ENCODE peak calls at places on chromosomes 5 and 9, in ten cellular contexts. One of them, this sample, is unnamed.

GRCh38 chr5:62354028-62354874 is 48.2 kb downstream of the KIF2A start:
- DNase-seq in GM03348: peak; percentile 57
- DNase-seq in LoVo: peak; percentile 42
- DNase-seq in astrocyte: peak; percentile 38
- DNase-seq in cerebellar cortex: peak; percentile 56
- DNase-seq in foreskin fibroblast: peak; percentile 58
- DNase-seq in NCI-H1436: peak; percentile 34
- DNase-seq in RKO: peak; percentile 76
- DNase-seq in cardiac fibroblast: peak; percentile 73
- DNase-seq in SJCRH30: no peak
- DNase-seq in this sample: no peak

GRCh38 chr5:56681346-56681745 is 134.0 kb upstream of the MAP3K1 start:
- DNase-seq in GM03348: no peak
- DNase-seq in LoVo: no peak
- DNase-seq in astrocyte: peak; percentile 42
- DNase-seq in cerebellar cortex: no peak
- DNase-seq in foreskin fibroblast: peak; percentile 55
- DNase-seq in NCI-H1436: no peak
- DNase-seq in RKO: no peak
- DNase-seq in cardiac fibroblast: peak; percentile 31
- DNase-seq in SJCRH30: no peak
- DNase-seq in this sample: no peak

GRCh38 chr5:143606043-143606752 is 202.7 kb upstream of the NR3C1 start:
- DNase-seq in GM03348: no peak
- DNase-seq in LoVo: no peak
- DNase-seq in astrocyte: peak; percentile 6
- DNase-seq in cerebellar cortex: no peak
- DNase-seq in foreskin fibroblast: no peak
- DNase-seq in NCI-H1436: no peak
- DNase-seq in RKO: peak; percentile 37
- DNase-seq in cardiac fibroblast: no peak
- DNase-seq in SJCRH30: no peak
- DNase-seq in this sample: no peak

GRCh38 chr5:76819851-76820280 is 1.0 kb downstream of the F2RL1 start:
- DNase-seq in GM03348: no peak
- DNase-seq in LoVo: peak; percentile 26
- DNase-seq in astrocyte: no peak
- DNase-seq in cerebellar cortex: no peak
- DNase-seq in foreskin fibroblast: no peak
- DNase-seq in NCI-H1436: no peak
- DNase-seq in RKO: no peak
- DNase-seq in cardiac fibroblast: peak; percentile 39
- DNase-seq in SJCRH30: no peak
- DNase-seq in this sample: no peak

GRCh38 chr5:124317471-124317870 is 429.0 kb downstream of the ZNF608 start:
- DNase-seq in GM03348: no peak
- DNase-seq in LoVo: no peak
- DNase-seq in astrocyte: no peak
- DNase-seq in cerebellar cortex: no peak
- DNase-seq in foreskin fibroblast: no peak
- DNase-seq in NCI-H1436: no peak
- DNase-seq in RKO: no peak
- DNase-seq in cardiac fibroblast: no peak
- DNase-seq in SJCRH30: no peak
- DNase-seq in this sample: no peak

GRCh38 chr9:97985058-97985861 is 2.1 kb downstream of the ANP32B start:
- DNase-seq in GM03348: no peak
- DNase-seq in LoVo: peak; percentile 35
- DNase-seq in astrocyte: no peak
- DNase-seq in cerebellar cortex: no peak
- DNase-seq in foreskin fibroblast: peak; percentile 47
- DNase-seq in NCI-H1436: no peak
- DNase-seq in RKO: peak; percentile 56
- DNase-seq in cardiac fibroblast: peak; percentile 31
- DNase-seq in SJCRH30: no peak
- DNase-seq in this sample: peak; percentile 9

GRCh38 chr9:76463211-76463610 is 4.2 kb downstream of the GCNT1 start:
- DNase-seq in GM03348: no peak
- DNase-seq in LoVo: no peak
- DNase-seq in astrocyte: no peak
- DNase-seq in cerebellar cortex: no peak
- DNase-seq in foreskin fibroblast: no peak
- DNase-seq in NCI-H1436: no peak
- DNase-seq in RKO: no peak
- DNase-seq in cardiac fibroblast: no peak
- DNase-seq in SJCRH30: no peak
- DNase-seq in this sample: no peak

GRCh38 chr5:41748631-41749030 is 121.6 kb downstream of the OXCT1 start:
- DNase-seq in GM03348: no peak
- DNase-seq in LoVo: no peak
- DNase-seq in astrocyte: peak; percentile 78
- DNase-seq in cerebellar cortex: no peak
- DNase-seq in foreskin fibroblast: peak; percentile 28
- DNase-seq in NCI-H1436: no peak
- DNase-seq in RKO: peak; percentile 37
- DNase-seq in cardiac fibroblast: peak; percentile 31
- DNase-seq in SJCRH30: no peak
- DNase-seq in this sample: no peak

GRCh38 chr9:123399803-123400378 is 43.9 kb downstream of the CRB2 start:
- DNase-seq in GM03348: peak; percentile 46
- DNase-seq in LoVo: no peak
- DNase-seq in astrocyte: no peak
- DNase-seq in cerebellar cortex: peak; percentile 22
- DNase-seq in foreskin fibroblast: no peak
- DNase-seq in NCI-H1436: no peak
- DNase-seq in RKO: no peak
- DNase-seq in cardiac fibroblast: no peak
- DNase-seq in SJCRH30: peak; percentile 45
- DNase-seq in this sample: peak; percentile 55

GRCh38 chr5:5165541-5166002 is 25.4 kb downstream of the ADAMTS16 start:
- DNase-seq in GM03348: no peak
- DNase-seq in LoVo: no peak
- DNase-seq in astrocyte: peak; percentile 60
- DNase-seq in cerebellar cortex: peak; percentile 40
- DNase-seq in foreskin fibroblast: no peak
- DNase-seq in NCI-H1436: no peak
- DNase-seq in RKO: no peak
- DNase-seq in cardiac fibroblast: no peak
- DNase-seq in SJCRH30: no peak
- DNase-seq in this sample: no peak

GRCh38 chr5:139964266-139964993 is 78.7 kb downstream of the NRG2 start:
- DNase-seq in GM03348: no peak
- DNase-seq in LoVo: no peak
- DNase-seq in astrocyte: no peak
- DNase-seq in cerebellar cortex: no peak
- DNase-seq in foreskin fibroblast: no peak
- DNase-seq in NCI-H1436: no peak
- DNase-seq in RKO: no peak
- DNase-seq in cardiac fibroblast: no peak
- DNase-seq in SJCRH30: no peak
- DNase-seq in this sample: no peak

GRCh38 chr9:93190133-93190525 is 6.2 kb downstream of the WNK2 start:
- DNase-seq in GM03348: no peak
- DNase-seq in LoVo: no peak
- DNase-seq in astrocyte: no peak
- DNase-seq in cerebellar cortex: no peak
- DNase-seq in foreskin fibroblast: no peak
- DNase-seq in NCI-H1436: no peak
- DNase-seq in RKO: no peak
- DNase-seq in cardiac fibroblast: no peak
- DNase-seq in SJCRH30: no peak
- DNase-seq in this sample: no peak

GRCh38 chr9:26725573-26725972 is 167.0 kb downstream of the CAAP1 start:
- DNase-seq in GM03348: no peak
- DNase-seq in LoVo: no peak
- DNase-seq in astrocyte: no peak
- DNase-seq in cerebellar cortex: no peak
- DNase-seq in foreskin fibroblast: no peak
- DNase-seq in NCI-H1436: no peak
- DNase-seq in RKO: no peak
- DNase-seq in cardiac fibroblast: no peak
- DNase-seq in SJCRH30: no peak
- DNase-seq in this sample: no peak

GRCh38 chr9:95091574-95091970 is 225.9 kb downstream of the FANCC start:
- DNase-seq in GM03348: peak; percentile 61
- DNase-seq in LoVo: peak; percentile 14
- DNase-seq in astrocyte: peak; percentile 82
- DNase-seq in cerebellar cortex: no peak
- DNase-seq in foreskin fibroblast: peak; percentile 70
- DNase-seq in NCI-H1436: no peak
- DNase-seq in RKO: no peak
- DNase-seq in cardiac fibroblast: no peak
- DNase-seq in SJCRH30: peak; percentile 79
- DNase-seq in this sample: no peak

GRCh38 chr9:112380771-112381181 is 868 bp downstream of the HSDL2 start:
- DNase-seq in GM03348: peak; percentile 13
- DNase-seq in LoVo: no peak
- DNase-seq in astrocyte: no peak
- DNase-seq in cerebellar cortex: peak; percentile 17
- DNase-seq in foreskin fibroblast: no peak
- DNase-seq in NCI-H1436: no peak
- DNase-seq in RKO: peak; percentile 59
- DNase-seq in cardiac fibroblast: peak; percentile 43
- DNase-seq in SJCRH30: no peak
- DNase-seq in this sample: no peak

GRCh38 chr9:4137755-4138154 is 162.1 kb downstream of the GLIS3 start:
- DNase-seq in GM03348: peak; percentile 24
- DNase-seq in LoVo: peak; percentile 45
- DNase-seq in astrocyte: peak; percentile 72
- DNase-seq in cerebellar cortex: no peak
- DNase-seq in foreskin fibroblast: peak; percentile 81
- DNase-seq in NCI-H1436: no peak
- DNase-seq in RKO: no peak
- DNase-seq in cardiac fibroblast: peak; percentile 59
- DNase-seq in SJCRH30: no peak
- DNase-seq in this sample: no peak

GRCh38 chr9:114155967-114156294 is 594 bp downstream of the COL27A1 start:
- DNase-seq in GM03348: peak; percentile 29
- DNase-seq in LoVo: no peak
- DNase-seq in astrocyte: no peak
- DNase-seq in cerebellar cortex: no peak
- DNase-seq in foreskin fibroblast: no peak
- DNase-seq in NCI-H1436: no peak
- DNase-seq in RKO: peak; percentile 44
- DNase-seq in cardiac fibroblast: no peak
- DNase-seq in SJCRH30: peak; percentile 42
- DNase-seq in this sample: no peak

GRCh38 chr9:85729882-85730281 is 11.9 kb downstream of the AGTPBP1 start:
- DNase-seq in GM03348: no peak
- DNase-seq in LoVo: no peak
- DNase-seq in astrocyte: no peak
- DNase-seq in cerebellar cortex: no peak
- DNase-seq in foreskin fibroblast: no peak
- DNase-seq in NCI-H1436: no peak
- DNase-seq in RKO: no peak
- DNase-seq in cardiac fibroblast: no peak
- DNase-seq in SJCRH30: no peak
- DNase-seq in this sample: no peak

GRCh38 chr5:153463806-153464205 is 26.7 kb upstream of the GRIA1 start:
- DNase-seq in GM03348: peak; percentile 27
- DNase-seq in LoVo: peak; percentile 30
- DNase-seq in astrocyte: peak; percentile 39
- DNase-seq in cerebellar cortex: no peak
- DNase-seq in foreskin fibroblast: peak; percentile 91
- DNase-seq in NCI-H1436: no peak
- DNase-seq in RKO: peak; percentile 66
- DNase-seq in cardiac fibroblast: peak; percentile 27
- DNase-seq in SJCRH30: no peak
- DNase-seq in this sample: no peak

GRCh38 chr5:143279698-143280097 is 123.8 kb downstream of the NR3C1 start:
- DNase-seq in GM03348: no peak
- DNase-seq in LoVo: no peak
- DNase-seq in astrocyte: peak; percentile 16
- DNase-seq in cerebellar cortex: no peak
- DNase-seq in foreskin fibroblast: no peak
- DNase-seq in NCI-H1436: no peak
- DNase-seq in RKO: no peak
- DNase-seq in cardiac fibroblast: no peak
- DNase-seq in SJCRH30: no peak
- DNase-seq in this sample: no peak

GRCh38 chr5:33997331-33997983 is 10.4 kb downstream of the AMACR start:
- DNase-seq in GM03348: peak; percentile 80
- DNase-seq in LoVo: peak; percentile 32
- DNase-seq in astrocyte: peak; percentile 72
- DNase-seq in cerebellar cortex: peak; percentile 93
- DNase-seq in foreskin fibroblast: peak; percentile 93
- DNase-seq in NCI-H1436: peak; percentile 39
- DNase-seq in RKO: peak; percentile 68
- DNase-seq in cardiac fibroblast: peak; percentile 91
- DNase-seq in SJCRH30: peak; percentile 44
- DNase-seq in this sample: no peak

GRCh38 chr5:115599924-115600323 is 2.4 kb downstream of the TICAM2 start:
- DNase-seq in GM03348: no peak
- DNase-seq in LoVo: no peak
- DNase-seq in astrocyte: peak; percentile 25
- DNase-seq in cerebellar cortex: no peak
- DNase-seq in foreskin fibroblast: no peak
- DNase-seq in NCI-H1436: no peak
- DNase-seq in RKO: no peak
- DNase-seq in cardiac fibroblast: peak; percentile 40
- DNase-seq in SJCRH30: no peak
- DNase-seq in this sample: no peak

GRCh38 chr5:10111575-10111974 is 138.1 kb downstream of the ATPSCKMT start:
- DNase-seq in GM03348: peak; percentile 85
- DNase-seq in LoVo: peak; percentile 8
- DNase-seq in astrocyte: peak; percentile 25
- DNase-seq in cerebellar cortex: peak; percentile 16
- DNase-seq in foreskin fibroblast: peak; percentile 80
- DNase-seq in NCI-H1436: no peak
- DNase-seq in RKO: peak; percentile 12
- DNase-seq in cardiac fibroblast: peak; percentile 55
- DNase-seq in SJCRH30: no peak
- DNase-seq in this sample: peak; percentile 52

GRCh38 chr5:98065261-98065909 is 708.1 kb upstream of the RGMB start:
- DNase-seq in GM03348: peak; percentile 19
- DNase-seq in LoVo: no peak
- DNase-seq in astrocyte: peak; percentile 5
- DNase-seq in cerebellar cortex: no peak
- DNase-seq in foreskin fibroblast: peak; percentile 76
- DNase-seq in NCI-H1436: no peak
- DNase-seq in RKO: peak; percentile 80
- DNase-seq in cardiac fibroblast: no peak
- DNase-seq in SJCRH30: no peak
- DNase-seq in this sample: no peak

GRCh38 chr9:91037511-91038482 is 236.2 kb downstream of the SYK start:
- DNase-seq in GM03348: peak; percentile 78
- DNase-seq in LoVo: peak; percentile 88
- DNase-seq in astrocyte: peak; percentile 77
- DNase-seq in cerebellar cortex: no peak
- DNase-seq in foreskin fibroblast: peak; percentile 96
- DNase-seq in NCI-H1436: no peak
- DNase-seq in RKO: peak; percentile 36
- DNase-seq in cardiac fibroblast: peak; percentile 87
- DNase-seq in SJCRH30: no peak
- DNase-seq in this sample: no peak

GRCh38 chr9:127336708-127337352 is 60.1 kb upstream of the SLC2A8 start:
- DNase-seq in GM03348: peak; percentile 83
- DNase-seq in LoVo: peak; percentile 86
- DNase-seq in astrocyte: peak; percentile 92
- DNase-seq in cerebellar cortex: peak; percentile 66
- DNase-seq in foreskin fibroblast: peak; percentile 96
- DNase-seq in NCI-H1436: no peak
- DNase-seq in RKO: peak; percentile 95
- DNase-seq in cardiac fibroblast: peak; percentile 96
- DNase-seq in SJCRH30: peak; percentile 54
- DNase-seq in this sample: no peak

GRCh38 chr5:154740483-154740882 is 14.7 kb upstream of the LARP1 start:
- DNase-seq in GM03348: peak; percentile 63
- DNase-seq in LoVo: no peak
- DNase-seq in astrocyte: peak; percentile 40
- DNase-seq in cerebellar cortex: no peak
- DNase-seq in foreskin fibroblast: peak; percentile 85
- DNase-seq in NCI-H1436: no peak
- DNase-seq in RKO: no peak
- DNase-seq in cardiac fibroblast: peak; percentile 90
- DNase-seq in SJCRH30: peak; percentile 19
- DNase-seq in this sample: no peak

GRCh38 chr9:126320158-126320922 is 6.3 kb upstream of the MVB12B start:
- DNase-seq in GM03348: no peak
- DNase-seq in LoVo: no peak
- DNase-seq in astrocyte: no peak
- DNase-seq in cerebellar cortex: no peak
- DNase-seq in foreskin fibroblast: no peak
- DNase-seq in NCI-H1436: no peak
- DNase-seq in RKO: peak; percentile 35
- DNase-seq in cardiac fibroblast: no peak
- DNase-seq in SJCRH30: no peak
- DNase-seq in this sample: no peak